ENCODE peak calls at places on chromosome 2, in four cellular contexts. R is transverse colon, X is stomach, A is sigmoid colon. E is an unnamed sample.

GRCh38 chr2:215680605-215681598 is 245.0 kb upstream of the FN1 start:
- DNase-seq in R (no peak), X (no peak), A (no peak), E (peak; percentile 47)

GRCh38 chr2:233079953-233080835 is 20.1 kb downstream of the INPP5D start:
- DNase-seq in R (no peak), X (no peak), A (no peak), E (no peak)

GRCh38 chr2:240784629-240785423 is 35.2 kb downstream of the KIF1A start:
- DNase-seq in R (no peak), X (no peak), A (peak; percentile 62), E (no peak)

GRCh38 chr2:113124181-113124961 is 3.0 kb upstream of the IL1RN start:
- DNase-seq in R (no peak), X (no peak), A (no peak), E (no peak)

GRCh38 chr2:53437371-53437770 is 330.2 kb upstream of the CHAC2 start:
- DNase-seq in R (no peak), X (no peak), A (no peak), E (no peak)

GRCh38 chr2:107687087-107687486 is 139.6 kb upstream of the RGPD4 start:
- DNase-seq in R (no peak), X (no peak), A (no peak), E (no peak)

GRCh38 chr2:235171511-235172130 is 219.8 kb downstream of the SH3BP4 start:
- DNase-seq in R (no peak), X (no peak), A (no peak), E (no peak)

GRCh38 chr2:237964578-237965404 is 2.0 kb upstream of the UBE2F start:
- DNase-seq in R (peak; percentile 36), X (no peak), A (no peak), E (no peak)

GRCh38 chr2:167480232-167480985 is 592.1 kb downstream of the XIRP2 start:
- DNase-seq in R (no peak), X (no peak), A (no peak), E (no peak)

GRCh38 chr2:107529146-107529545 is 297.5 kb upstream of the RGPD4 start:
- DNase-seq in R (no peak), X (no peak), A (no peak), E (no peak)

GRCh38 chr2:147636888-147637270 is 207.9 kb upstream of the ACVR2A start:
- DNase-seq in R (no peak), X (no peak), A (no peak), E (no peak)

GRCh38 chr2:151289972-151290335 is 486 bp upstream of the NMI start:
- DNase-seq in R (peak; percentile 31), X (no peak), A (peak; percentile 77), E (peak; percentile 61)

GRCh38 chr2:7612969-7613368 is 695.8 kb downstream of the RNF144A start:
- DNase-seq in R (no peak), X (no peak), A (no peak), E (no peak)

GRCh38 chr2:45450633-45451032 is 160.4 kb downstream of the SRBD1 start:
- DNase-seq in R (no peak), X (no peak), A (no peak), E (no peak)

DNA sequence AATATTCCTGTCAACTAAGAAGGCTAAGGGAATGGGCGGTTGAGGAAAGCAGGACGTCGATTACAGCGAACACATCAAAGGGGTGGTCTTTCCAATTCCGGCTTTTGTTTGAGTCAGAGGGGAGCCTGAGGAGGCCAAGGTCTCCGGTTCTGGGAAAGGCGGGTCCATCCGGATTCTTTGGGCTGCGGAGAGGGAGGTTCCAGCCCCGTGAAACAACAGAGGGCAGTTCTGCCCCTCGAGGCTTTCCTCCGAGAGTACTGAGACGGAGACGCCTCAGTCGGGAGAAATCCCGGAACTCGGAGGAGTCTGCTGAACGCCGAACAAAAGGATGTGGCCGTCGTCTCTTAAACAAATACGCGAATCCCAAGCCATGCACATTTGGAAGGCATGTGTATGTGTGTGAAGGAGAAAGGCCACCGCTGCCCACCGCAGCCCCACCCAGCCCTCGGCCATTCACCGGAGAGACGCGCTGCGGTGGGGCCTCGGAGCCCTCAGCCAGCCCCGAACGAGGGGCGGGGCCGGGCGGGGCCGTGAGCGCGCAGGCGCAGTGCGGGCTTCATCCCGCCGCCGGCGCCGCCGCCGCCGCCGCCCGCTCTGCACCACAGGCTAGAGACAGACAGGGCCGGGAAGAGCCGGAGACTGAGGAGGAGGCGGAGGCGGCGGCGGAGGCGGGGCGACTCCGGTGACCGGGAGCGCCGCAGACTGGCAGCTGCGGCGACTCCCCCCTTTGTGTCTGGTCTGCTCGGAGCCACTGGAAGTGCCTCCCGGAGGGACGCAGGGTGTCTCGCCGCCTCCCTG is at the start of gene BMPR2:
- DNase-seq in R (peak; percentile 92), X (peak; percentile 89), A (peak; percentile 94), E (peak; percentile 77)
- TF ChIP-seq EP300 in R (no peak), X (no peak), A (peak; percentile 21), E (no peak)

GRCh38 chr2:197198890-197199289 is 111.7 kb downstream of the ANKRD44 start:
- DNase-seq in R (peak; percentile 79), X (peak; percentile 68), A (no peak), E (no peak)
- H3K4me1 ChIP-seq in R (peaks cover 4% of the 10 kb centered on the region), X (peaks cover 12% of the 10 kb centered on the region), A (peaks cover 51% of the 10 kb centered on the region), E (no peaks in the 10 kb centered on the region)

GRCh38 chr2:72204156-72204781 is 56.6 kb upstream of the CYP26B1 start:
- DNase-seq in R (no peak), X (no peak), A (no peak), E (no peak)
- TF ChIP-seq EP300 in R (no peak), X (no peak), A (no peak), E (no peak)

DNA sequence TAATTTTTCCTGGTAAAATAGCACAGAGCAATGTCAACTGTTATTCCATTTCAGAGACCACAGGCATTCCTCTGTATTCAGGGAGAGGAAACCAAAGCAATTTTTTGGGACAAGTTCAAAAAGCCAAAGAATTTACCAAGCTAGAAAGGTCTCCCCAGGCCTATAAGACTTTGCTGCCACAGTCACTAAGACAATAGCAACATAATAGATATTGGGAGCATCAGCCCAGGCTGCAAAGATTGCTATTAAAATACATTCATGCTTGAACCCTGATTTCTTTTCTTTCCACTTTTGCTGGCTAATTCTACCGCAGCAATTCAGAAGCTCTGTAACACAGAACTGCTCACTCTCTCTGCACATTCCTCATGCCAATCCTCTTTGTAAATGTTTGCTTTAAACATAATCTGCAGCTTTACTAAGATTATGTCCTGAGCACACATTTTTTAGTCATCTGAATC is 76.3 kb downstream of the CLHC1 start:
- DNase-seq in R (no peak), X (no peak), A (no peak), E (no peak)
- H3K4me1 ChIP-seq in R (peaks cover 60% of the 10 kb centered on the region), X (peaks cover 64% of the 10 kb centered on the region), A (peaks cover 86% of the 10 kb centered on the region), E (no peaks in the 10 kb centered on the region)

DNA sequence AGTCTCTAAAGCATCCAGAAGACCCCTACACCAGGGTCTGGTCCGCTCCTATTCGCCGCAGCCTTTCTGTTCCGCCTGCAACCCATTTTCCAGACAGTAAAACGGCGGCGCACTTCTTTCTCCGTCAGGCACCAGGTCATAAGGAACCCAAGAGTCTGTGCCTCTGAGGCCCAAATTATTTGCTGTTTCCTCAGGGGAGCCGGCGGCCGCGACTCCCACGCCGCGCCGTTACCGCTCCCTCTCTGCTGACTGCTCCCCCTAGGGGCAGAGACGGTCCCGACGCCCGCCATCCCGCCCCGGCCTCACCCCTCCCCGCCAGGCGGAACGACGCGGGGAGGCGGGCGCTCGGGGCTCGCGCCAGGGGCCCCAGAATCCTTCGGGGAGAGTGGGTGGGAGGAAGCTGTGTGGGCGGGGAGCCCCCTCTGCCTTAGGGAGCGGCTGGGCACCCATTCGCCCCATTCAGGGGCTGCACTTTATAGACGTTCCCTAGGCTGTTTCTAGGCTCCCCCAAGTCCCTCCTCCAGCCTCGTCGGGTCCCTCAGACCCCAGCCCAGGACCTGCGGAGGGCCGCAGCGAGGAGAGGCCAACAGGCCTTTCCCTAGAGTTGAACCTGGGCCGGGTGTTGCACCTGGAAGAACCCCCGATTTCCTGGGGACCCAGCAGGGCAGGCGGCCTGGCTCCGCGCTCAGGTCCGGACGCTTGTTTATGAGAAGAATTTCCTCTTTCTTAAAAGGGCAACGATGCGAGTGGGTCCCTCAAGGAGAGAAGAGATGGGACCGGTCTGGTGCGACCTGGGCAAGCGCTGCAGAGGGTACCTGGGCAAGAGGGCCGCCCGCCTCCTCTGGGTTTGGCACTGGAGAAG is 3.6 kb upstream of the CTDSP1 start:
- DNase-seq in R (peak; percentile 95), X (peak; percentile 95), A (peak; percentile 98), E (peak; percentile 82)
- TF ChIP-seq EP300 in R (no peak), X (no peak), A (peak; percentile 10), E (peak; percentile 66)

DNA sequence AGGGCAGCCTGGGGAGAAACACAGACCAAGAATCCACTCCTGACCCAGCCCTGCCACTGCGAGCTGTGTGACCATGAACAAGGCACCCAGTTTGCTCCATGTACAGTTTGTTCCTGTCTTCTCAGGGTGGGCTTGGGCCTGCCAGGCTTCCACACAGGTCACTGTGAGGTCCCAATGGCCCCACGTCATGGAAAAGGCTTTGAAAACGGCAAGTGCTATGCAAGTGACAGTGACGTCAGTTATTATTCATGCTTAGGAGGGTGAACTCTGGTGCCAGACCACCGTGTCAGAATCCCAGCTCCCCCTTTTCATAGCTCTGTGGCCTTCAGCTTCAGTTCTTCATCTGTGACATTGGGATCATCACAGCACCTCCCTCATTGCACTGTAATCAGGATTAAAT is 87.1 kb downstream of the TNS1 start:
- DNase-seq in R (no peak), X (no peak), A (peak; percentile 88), E (no peak)
- H3K4me1 ChIP-seq in R (peaks cover 50% of the 10 kb centered on the region), X (peaks cover 76% of the 10 kb centered on the region), A (peaks cover 100% of the 10 kb centered on the region), E (peaks cover 100% of the 10 kb centered on the region)

GRCh38 chr2:176574415-176575236 is 305.4 kb downstream of the MTX2 start:
- DNase-seq in R (no peak), X (no peak), A (no peak), E (no peak)
- TF ChIP-seq EP300 in R (no peak), X (no peak), A (no peak), E (no peak)

DNA sequence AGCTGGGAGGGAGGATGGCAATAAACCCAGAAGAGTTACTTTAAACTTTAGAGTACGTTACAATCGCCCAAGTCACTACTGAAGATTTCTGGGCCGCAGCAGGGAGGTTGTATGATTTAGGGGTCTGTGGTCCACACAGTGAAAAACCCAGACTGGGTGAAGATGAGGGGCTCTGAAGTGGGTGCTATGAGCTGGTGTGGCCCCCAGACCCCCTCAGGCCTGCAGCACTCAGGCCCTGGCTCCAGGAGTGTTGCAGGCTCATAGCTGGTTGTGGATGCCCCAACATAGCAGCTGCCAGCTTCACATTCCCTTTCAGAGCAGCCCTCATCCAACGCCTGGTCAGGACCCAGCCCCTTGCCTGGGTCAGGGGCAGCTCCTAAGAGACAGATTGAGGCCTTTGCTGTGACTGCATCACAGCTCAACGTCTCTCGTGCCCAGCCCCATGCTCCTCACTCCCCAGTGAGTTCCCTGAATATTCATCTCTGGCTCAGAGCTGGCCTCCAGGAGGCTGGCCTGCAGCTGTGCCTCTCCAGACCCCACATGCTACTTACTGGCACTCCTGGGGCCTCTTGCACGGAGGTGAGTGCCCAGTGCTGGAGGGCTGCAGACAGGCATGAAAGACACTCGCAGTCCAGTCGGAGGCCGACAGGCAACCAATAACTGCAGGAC is 94.5 kb upstream of the MYCN start:
- DNase-seq in R (no peak), X (no peak), A (no peak), E (no peak)
- H3K4me1 ChIP-seq in R (no peaks in the 10 kb centered on the region), X (no peaks in the 10 kb centered on the region), A (no peaks in the 10 kb centered on the region), E (no peaks in the 10 kb centered on the region)

DNA sequence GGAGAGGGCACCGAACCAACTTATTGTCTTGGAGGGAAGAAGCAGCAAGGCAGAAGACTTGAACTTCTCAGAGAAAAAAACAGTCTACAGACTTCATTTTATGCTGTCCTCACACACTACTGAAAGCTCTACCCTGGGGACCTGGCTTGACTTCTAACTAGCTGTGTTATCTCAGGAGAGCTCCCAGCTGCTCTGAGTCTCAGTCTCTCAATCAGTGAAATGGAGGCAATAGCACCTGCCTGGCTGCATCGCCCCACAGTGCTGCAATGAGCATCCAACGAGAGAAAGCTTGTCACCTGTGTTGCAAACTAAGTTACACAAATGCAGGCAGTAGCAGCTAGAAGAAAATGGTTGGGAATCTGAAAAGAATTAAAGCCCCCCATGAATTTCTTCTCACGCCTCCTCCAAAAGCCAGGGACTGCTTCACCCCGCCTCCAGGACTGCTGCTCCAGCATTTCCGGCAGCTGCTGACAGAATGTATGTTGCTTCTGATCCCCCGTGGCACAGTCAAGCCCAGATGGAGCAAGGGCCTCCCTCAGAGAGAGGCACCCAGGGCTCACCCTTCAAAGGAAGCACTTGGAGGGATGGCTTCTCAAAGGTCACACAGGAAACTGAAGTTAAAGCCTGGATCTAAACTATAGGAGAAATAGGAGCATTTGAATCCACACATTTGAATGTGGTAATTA is 116.2 kb downstream of the BCL11A start:
- DNase-seq in R (no peak), X (no peak), A (no peak), E (no peak)
- TF ChIP-seq EP300 in R (no peak), X (no peak), A (no peak), E (no peak)